ENCODE peak calls at places on chromosomes 11 and 22, in four cellular contexts. T, L, W and Z are unnamed samples.

GRCh38 chr11:13448876-13449275 is 14.1 kb downstream of the BTBD10 start:
- DNase-seq in L (no peak), T (no peak), W (no peak), Z (no peak)

GRCh38 chr22:39994046-39994565 is 648 bp upstream of the FAM83F start:
- DNase-seq in W (no peak), L (no peak), T (no peak), Z (no peak)

GRCh38 chr11:45751430-45751829 is 53.5 kb upstream of the SLC35C1 start:
- DNase-seq in L (no peak), T (peak; percentile 23), W (no peak), Z (peak; percentile 59)

GRCh38 chr11:119671048-119671447 is 58.0 kb downstream of the NECTIN1 start:
- DNase-seq in T (no peak), L (no peak), W (no peak), Z (peak; percentile 50)

GRCh38 chr11:61879152-61879551 is 12.2 kb downstream of the FADS3 start:
- DNase-seq in L (no peak), W (no peak), T (no peak), Z (no peak)

GRCh38 chr11:65928667-65929066 is 9.4 kb downstream of the DRAP1 start:
- DNase-seq in T (no peak), W (no peak), L (no peak), Z (no peak)

GRCh38 chr11:116601734-116602636 is 170.8 kb downstream of the BUD13 start:
- DNase-seq in W (no peak), L (no peak), T (no peak), Z (no peak)

GRCh38 chr11:72614381-72614780 is 59.8 kb downstream of the PDE2A start:
- DNase-seq in T (no peak), L (no peak), W (no peak), Z (no peak)

DNA sequence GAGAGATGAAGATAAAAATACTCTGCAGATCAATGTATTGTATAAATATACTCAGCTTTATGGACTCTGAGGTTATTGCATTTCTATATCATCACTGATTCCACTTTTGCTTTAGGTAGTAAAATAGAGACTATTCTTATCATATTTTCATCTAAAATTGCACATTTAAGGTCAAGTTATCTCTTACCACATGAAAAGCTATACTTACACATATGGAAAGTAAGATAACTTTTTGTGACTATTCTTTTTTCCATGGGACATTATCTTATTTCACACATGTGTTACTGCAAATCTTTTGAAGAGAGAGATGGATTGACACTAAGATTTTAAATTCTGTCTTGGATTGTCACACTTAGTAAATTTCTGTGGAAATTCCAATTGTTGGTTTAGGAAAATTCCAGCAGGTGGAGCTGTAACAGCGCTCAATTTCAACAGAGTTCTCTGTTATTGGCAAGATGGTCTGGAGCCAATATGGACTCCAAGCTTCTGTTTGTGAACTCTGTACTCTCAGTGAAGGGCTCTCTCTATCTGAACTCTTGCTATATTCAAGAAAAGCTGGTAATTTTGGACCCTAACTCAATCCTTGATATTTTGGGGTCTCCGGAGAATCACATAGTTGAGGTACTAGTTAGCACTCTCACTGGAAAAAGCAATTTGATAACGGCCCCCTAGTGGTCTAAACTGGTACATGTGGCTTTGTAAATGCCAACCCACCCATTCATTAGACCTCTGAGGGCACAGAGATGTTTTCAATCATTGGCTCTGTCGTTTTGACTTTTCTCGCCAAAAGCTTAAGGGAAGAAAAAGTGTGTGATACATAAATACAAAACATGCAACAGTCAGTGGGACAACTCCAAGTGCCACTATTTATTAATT is 429.7 kb downstream of the ETS1 start:
- DNase-seq in W (no peak), L (peak; percentile 43), T (peak; percentile 61), Z (peak; percentile 33)
- TF ChIP-seq CTCF in W (peak; percentile 92), L (peak; percentile 56), T (peak; percentile 95), Z (peak; percentile 99)

DNA sequence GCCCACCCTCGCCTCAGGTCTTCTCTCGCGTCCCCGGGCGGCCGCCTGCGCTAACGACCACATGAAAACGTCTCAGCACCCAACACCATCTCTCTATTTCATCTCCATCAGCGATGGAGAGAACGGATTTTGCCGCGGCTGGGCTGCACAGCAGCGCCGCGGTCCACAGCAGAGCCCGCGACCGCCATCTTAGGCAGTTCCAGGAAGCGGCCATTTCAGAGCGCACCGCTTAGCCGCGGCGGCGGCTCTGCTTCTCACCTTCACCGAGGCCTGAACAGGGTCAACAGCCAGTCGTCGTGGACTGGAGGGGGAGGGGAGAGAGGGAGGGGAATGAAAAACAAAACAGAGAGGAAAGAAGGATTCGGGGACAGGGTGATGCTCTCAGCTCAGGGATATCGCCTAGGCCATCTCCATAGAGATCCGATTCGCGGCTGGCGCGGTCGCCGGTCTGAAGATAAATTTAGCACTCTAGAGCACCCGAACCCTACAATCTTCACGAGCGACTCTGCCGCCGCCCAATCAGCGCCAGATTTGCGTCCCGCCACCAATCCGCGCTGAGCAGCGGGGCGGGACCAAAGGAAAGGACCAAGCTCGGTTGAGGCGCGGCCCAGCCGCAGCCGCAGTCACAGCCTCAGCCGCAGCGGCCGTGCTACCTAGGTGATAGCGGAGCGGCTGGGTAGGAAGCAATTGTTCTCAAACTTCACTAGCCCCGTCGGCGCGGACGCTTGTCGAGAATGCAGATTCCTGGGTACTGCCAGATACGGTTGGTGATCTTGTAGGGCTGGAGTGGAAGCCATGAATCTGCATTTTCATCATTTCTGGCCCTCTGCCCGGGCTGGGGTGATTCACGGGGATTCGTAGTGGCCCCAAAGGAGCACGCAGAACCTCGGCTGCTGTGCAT is at the start of gene ZBED5:
- DNase-seq in L (peak; percentile 94), T (peak; percentile 94), W (peak; percentile 97), Z (peak; percentile 95)
- TF ChIP-seq CTCF in L (peak; percentile 26), T (no peak), W (peak; percentile 38), Z (no peak)

GRCh38 chr11:132100583-132100982 is 730.2 kb downstream of the NTM start:
- DNase-seq in T (no peak), W (no peak), L (no peak), Z (no peak)

GRCh38 chr11:132103006-132103405 is 732.6 kb downstream of the NTM start:
- DNase-seq in L (no peak), T (no peak), W (no peak), Z (no peak)

GRCh38 chr11:132095230-132096165 is 725.1 kb downstream of the NTM start:
- DNase-seq in W (no peak), L (no peak), T (peak; percentile 8), Z (no peak)

GRCh38 chr11:132101861-132102260 is 731.4 kb downstream of the NTM start:
- DNase-seq in W (no peak), L (no peak), T (no peak), Z (no peak)

DNA sequence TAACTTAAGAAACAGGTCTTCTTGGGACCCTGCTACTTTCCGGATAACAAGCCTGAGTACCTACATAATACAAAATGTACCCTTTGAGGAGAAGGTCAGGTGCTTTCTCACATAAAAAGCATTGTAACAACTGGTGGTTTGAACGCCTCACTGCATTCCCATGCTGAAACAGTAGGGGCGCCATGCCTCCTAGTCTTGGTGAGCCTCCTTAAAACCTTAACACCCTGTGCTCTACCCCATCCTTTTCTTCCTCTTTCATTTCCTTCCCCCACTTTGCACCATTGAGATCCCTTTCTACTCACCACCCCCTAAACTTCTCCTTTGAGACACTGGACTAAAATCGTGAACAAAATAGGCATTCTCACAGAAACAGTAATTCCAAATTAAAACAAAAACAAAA is 729.3 kb downstream of the NTM start:
- DNase-seq in T (peak; percentile 45), L (peak; percentile 15), W (no peak), Z (peak; percentile 64)
- TF ChIP-seq CTCF in T (peak; percentile 53), L (no peak), W (no peak), Z (peak; percentile 73)

GRCh38 chr11:81237139-81237538 is 1496.5 kb downstream of the FAM181B start:
- DNase-seq in T (peak; percentile 4), L (no peak), W (no peak), Z (no peak)
- TF ChIP-seq CTCF in T (peak; percentile 64), L (peak; percentile 16), W (peak; percentile 16), Z (peak; percentile 53)

GRCh38 chr11:811446-812245 is 1.9 kb downstream of the RPLP2 start:
- DNase-seq in W (no peak), L (no peak), T (no peak), Z (no peak)
- TF ChIP-seq CTCF in W (no peak), L (no peak), T (no peak), Z (no peak)

GRCh38 chr22:19432092-19432844 is at the start of gene MRPL40:
- DNase-seq in W (peak; percentile 95), L (peak; percentile 96), T (peak; percentile 92), Z (peak; percentile 97)
- TF ChIP-seq CTCF in W (no peak), L (no peak), T (no peak), Z (no peak)

GRCh38 chr11:2071748-2072385 is 67.3 kb downstream of the IGF2 start:
- DNase-seq in L (no peak), W (no peak), T (no peak), Z (no peak)

GRCh38 chr11:2077061-2077802 is 62.0 kb downstream of the IGF2 start:
- DNase-seq in T (no peak), W (no peak), L (no peak), Z (no peak)

GRCh38 chr11:2074266-2074825 is 64.8 kb downstream of the IGF2 start:
- DNase-seq in L (peak; percentile 16), W (no peak), T (no peak), Z (no peak)

GRCh38 chr11:2072551-2073261 is 66.5 kb downstream of the IGF2 start:
- DNase-seq in L (peak; percentile 13), T (no peak), W (no peak), Z (no peak)

GRCh38 chr11:2076441-2076840 is 62.7 kb downstream of the IGF2 start:
- DNase-seq in L (no peak), W (no peak), T (no peak), Z (no peak)
- TF ChIP-seq CTCF in L (no peak), W (no peak), T (no peak), Z (no peak)